ENCODE peak calls at places on chromosomes 1 and 21, in nine cellular contexts. V is endothelial cell, B is fibroblast of mammary gland, N is pancreas, I is colonic mucosa, J is cardiac muscle cell, Q is nephron progenitor cell, R is BJ, E is progenitor cell of endocrine pancreas. K is an unnamed sample.

GRCh38 chr1:46068525-46068924 is 63.9 kb downstream of the PIK3R3 start:
- DNase-seq in V (no peak), B (no peak), N (no peak), I (no peak), J (no peak), Q (no peak), R (no peak), E (no peak), K (no peak)

GRCh38 chr1:44831516-44831915 is 11.5 kb downstream of the PTCH2 start:
- DNase-seq in V (no peak), B (no peak), N (no peak), I (no peak), J (no peak), Q (no peak), R (no peak), E (no peak), K (no peak)

GRCh38 chr1:160353223-160353622 is 10.0 kb downstream of the NCSTN start:
- DNase-seq in V (no peak), B (peak), N (no peak), I (no peak), J (no peak), Q (no peak), R (no peak), E (no peak), K (no peak)

GRCh38 chr1:3481836-3482589 is 27.5 kb downstream of the ARHGEF16 start:
- DNase-seq in V (no peak), B (peak), N (no peak), I (no peak), J (no peak), Q (no peak), R (no peak), E (no peak), K (peak)

GRCh38 chr1:155598842-155599331 is 11.1 kb upstream of the MSTO1 start:
- DNase-seq in V (no peak), B (peak), N (no peak), I (no peak), J (peak), Q (peak), R (no peak), E (no peak), K (no peak)

GRCh38 chr1:22031214-22031962 is 21.1 kb upstream of the CDC42 start:
- DNase-seq in V (no peak), B (no peak), N (no peak), I (no peak), J (no peak), Q (no peak), R (no peak), E (no peak), K (no peak)

GRCh38 chr1:244095523-244095911 is 44.4 kb downstream of the ZBTB18 start:
- DNase-seq in V (no peak), B (no peak), N (no peak), I (no peak), J (no peak), Q (no peak), R (no peak), E (no peak), K (no peak)

GRCh38 chr1:212557739-212558664 is 50.6 kb upstream of the ATF3 start:
- DNase-seq in V (peak), B (peak), N (peak), I (peak), J (peak), Q (peak), R (no peak), E (no peak), K (no peak)

GRCh38 chr1:99808391-99809115 is 41.6 kb upstream of the AGL start:
- DNase-seq in V (peak), B (peak), N (peak), I (peak), J (peak), Q (peak), R (peak), E (no peak), K (peak)

GRCh38 chr1:3000671-3001470 is 20.4 kb upstream of the ACTRT2 start:
- DNase-seq in V (no peak), B (no peak), N (no peak), I (no peak), J (no peak), Q (no peak), R (no peak), E (no peak), K (no peak)

GRCh38 chr1:29962831-29963247 is 726.5 kb downstream of the PTPRU start:
- DNase-seq in V (no peak), B (no peak), N (no peak), I (no peak), J (no peak), Q (no peak), R (no peak), E (no peak), K (no peak)

GRCh38 chr1:42981871-42982270 is 23.2 kb upstream of the SLC2A1 start:
- DNase-seq in V (no peak), B (no peak), N (no peak), I (no peak), J (no peak), Q (no peak), R (no peak), E (no peak), K (no peak)

GRCh38 chr1:178818416-178818815 is 52.5 kb downstream of the ANGPTL1 start:
- DNase-seq in V (no peak), B (peak), N (no peak), I (no peak), J (peak), Q (no peak), R (peak), E (no peak), K (peak)

GRCh38 chr1:59408608-59409007 is 111.7 kb downstream of the FGGY start:
- DNase-seq in V (no peak), B (no peak), N (no peak), I (no peak), J (no peak), Q (no peak), R (no peak), E (no peak), K (no peak)

GRCh38 chr1:35470964-35471613 is 86.1 kb downstream of the KIAA0319L start:
- DNase-seq in V (no peak), B (no peak), N (no peak), I (no peak), J (no peak), Q (no peak), R (no peak), E (no peak), K (no peak)

GRCh38 chr1:169460193-169460833 is 25.4 kb downstream of the SLC19A2 start:
- DNase-seq in V (peak), B (peak), N (no peak), I (peak), J (peak), Q (no peak), R (no peak), E (no peak), K (no peak)

GRCh38 chr1:93433407-93433961 is 14.4 kb upstream of the FNBP1L start:
- DNase-seq in V (no peak), B (no peak), N (no peak), I (no peak), J (no peak), Q (no peak), R (no peak), E (no peak), K (no peak)

GRCh38 chr1:41393993-41394392 is 32.8 kb downstream of the FOXO6 start:
- DNase-seq in V (no peak), B (no peak), N (no peak), I (no peak), J (no peak), Q (no peak), R (no peak), E (no peak), K (no peak)

GRCh38 chr1:152999818-153000217 is 1.7 kb upstream of the SPRR3 start:
- DNase-seq in V (no peak), B (no peak), N (no peak), I (no peak), J (no peak), Q (no peak), R (no peak), E (no peak), K (no peak)

GRCh38 chr1:212954514-212954913 is 4.2 kb downstream of the VASH2 start:
- DNase-seq in V (no peak), B (no peak), N (no peak), I (no peak), J (no peak), Q (no peak), R (no peak), E (no peak), K (no peak)

GRCh38 chr21:18155508-18156193 is 89.0 kb upstream of the CHODL start:
- DNase-seq in V (no peak), B (no peak), N (no peak), I (no peak), J (peak), Q (no peak), R (no peak), E (no peak), K (no peak)

GRCh38 chr1:12009318-12010001 is 9.8 kb upstream of the MIIP start:
- DNase-seq in V (no peak), B (no peak), N (no peak), I (no peak), J (no peak), Q (no peak), R (no peak), E (no peak), K (no peak)

GRCh38 chr1:27201295-27201694 is 33.1 kb upstream of the WDTC1 start:
- DNase-seq in V (no peak), B (no peak), N (no peak), I (no peak), J (no peak), Q (no peak), R (no peak), E (no peak), K (no peak)

GRCh38 chr21:35428489-35428888 is 379.4 kb upstream of the RUNX1 start:
- DNase-seq in V (no peak), B (peak), N (no peak), I (no peak), J (peak), Q (peak), R (no peak), E (no peak), K (no peak)

GRCh38 chr1:168845083-168845650 is 116.2 kb upstream of the DPT start:
- DNase-seq in V (no peak), B (no peak), N (no peak), I (peak), J (no peak), Q (no peak), R (no peak), E (no peak), K (no peak)

GRCh38 chr1:37795340-37796110 is 1.9 kb downstream of the MANEAL start:
- DNase-seq in V (peak), B (peak), N (peak), I (peak), J (peak), Q (peak), R (no peak), E (peak), K (peak)

GRCh38 chr1:222464841-222465210 is 83.1 kb downstream of the HHIPL2 start:
- DNase-seq in V (peak), B (peak), N (peak), I (peak), J (peak), Q (peak), R (peak), E (no peak), K (peak)

GRCh38 chr1:22508991-22509390 is 54.3 kb upstream of the EPHA8 start:
- DNase-seq in V (no peak), B (no peak), N (no peak), I (peak), J (no peak), Q (no peak), R (no peak), E (no peak), K (peak)

GRCh38 chr1:24112381-24113169 is 640 bp upstream of the MYOM3 start:
- DNase-seq in V (peak), B (peak), N (peak), I (peak), J (peak), Q (peak), R (no peak), E (no peak), K (peak)

GRCh38 chr1:224430511-224431113 is 4.0 kb downstream of the WDR26 start:
- DNase-seq in V (no peak), B (peak), N (peak), I (peak), J (peak), Q (no peak), R (no peak), E (no peak), K (peak)

GRCh38 chr1:155002479-155003226 is at the start of gene ZBTB7B:
- DNase-seq in V (peak), B (no peak), N (peak), I (peak), J (peak), Q (peak), R (no peak), E (no peak), K (peak)

GRCh38 chr1:200904772-200905171 is 10.1 kb downstream of the INAVA start:
- DNase-seq in V (no peak), B (no peak), N (no peak), I (no peak), J (no peak), Q (no peak), R (no peak), E (no peak), K (no peak)
- TF ChIP-seq CTCF in V (no peak), B (no peak), N (no peak), I (no peak), J (no peak), Q (no peak), R (no peak), E (no peak), K (no peak)

GRCh38 chr1:63148825-63149645 is 173.3 kb upstream of the FOXD3 start:
- DNase-seq in V (peak), B (peak), N (peak), I (peak), J (peak), Q (peak), R (no peak), E (peak), K (peak)
- TF ChIP-seq CTCF in V (peak), B (peak), N (peak), I (no peak), J (peak), Q (peak), R (peak), E (peak), K (peak)

GRCh38 chr21:37565530-37566223 is 199.1 kb downstream of the DYRK1A start:
- DNase-seq in V (no peak), B (peak), N (no peak), I (no peak), J (no peak), Q (no peak), R (peak), E (no peak), K (peak)

GRCh38 chr21:37564924-37565529 is 198.5 kb downstream of the DYRK1A start:
- DNase-seq in V (no peak), B (no peak), N (peak), I (no peak), J (no peak), Q (no peak), R (no peak), E (no peak), K (no peak)

GRCh38 chr21:37563641-37564340 is 197.2 kb downstream of the DYRK1A start:
- DNase-seq in V (peak), B (peak), N (peak), I (peak), J (peak), Q (no peak), R (peak), E (peak), K (peak)

GRCh38 chr21:37562920-37563640 is 196.5 kb downstream of the DYRK1A start:
- DNase-seq in V (peak), B (peak), N (peak), I (peak), J (no peak), Q (no peak), R (no peak), E (no peak), K (no peak)

DNA sequence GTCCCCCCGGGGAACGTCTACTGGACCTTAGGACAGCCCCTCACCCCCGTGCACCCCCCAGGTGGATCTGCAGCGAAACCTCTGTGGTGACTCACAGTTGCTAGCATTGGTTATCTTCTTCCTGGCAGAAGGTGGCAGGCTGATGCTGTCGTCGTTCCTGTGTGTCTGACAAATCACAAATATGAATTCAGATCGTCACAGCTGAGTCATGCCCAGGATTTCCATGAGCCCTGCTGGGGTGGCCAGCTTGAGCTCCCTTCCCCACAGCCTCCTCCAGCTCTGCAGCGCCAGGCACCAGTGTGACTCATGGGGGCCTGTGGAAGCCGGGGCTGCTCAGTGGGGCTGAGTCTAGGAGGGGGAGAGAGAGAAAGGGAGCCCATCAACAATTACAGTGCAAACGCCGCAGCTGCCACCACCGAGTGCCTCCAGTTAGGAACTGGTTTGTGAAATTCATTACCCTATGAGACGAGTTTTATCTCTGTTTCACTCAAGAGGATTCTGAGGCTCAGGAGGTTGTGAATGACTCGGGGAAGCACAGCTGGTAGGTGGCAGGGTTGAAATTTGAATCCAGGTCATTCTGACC is 197.9 kb downstream of the DYRK1A start:
- DNase-seq in V (peak), B (peak), N (peak), I (peak), J (peak), Q (no peak), R (peak), E (no peak), K (peak)
- TF ChIP-seq CTCF in V (no peak), B (no peak), N (no peak), I (no peak), J (no peak), Q (no peak), R (peak), E (no peak), K (no peak)

DNA sequence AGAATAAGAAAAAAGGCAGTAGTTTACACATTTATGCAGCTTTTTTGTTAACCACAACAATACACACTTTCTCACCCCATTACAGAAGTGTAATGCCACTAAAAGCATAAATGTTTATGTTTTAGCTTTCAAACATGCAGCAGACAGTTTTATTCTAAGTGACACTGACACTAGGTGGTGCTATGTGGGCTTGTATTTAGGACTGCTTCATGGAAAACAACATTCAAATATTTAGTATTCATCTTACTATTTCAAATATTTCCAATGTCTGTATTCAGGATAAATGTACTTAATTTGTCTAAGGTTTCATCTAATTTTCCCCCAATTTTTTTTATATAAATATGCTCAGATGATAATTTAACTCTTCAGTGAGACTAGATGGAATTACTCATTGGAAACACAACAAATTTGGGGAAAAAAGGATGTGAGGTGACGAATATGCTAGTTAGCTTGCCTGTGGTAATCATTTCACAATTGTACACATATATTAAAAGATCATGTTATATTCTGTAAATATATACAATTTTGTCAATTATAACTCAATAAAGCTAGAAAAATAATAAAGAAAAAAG is 71.4 kb downstream of the USP1 start:
- DNase-seq in V (no peak), B (peak), N (no peak), I (peak), J (peak), Q (no peak), R (peak), E (no peak), K (peak)
- TF ChIP-seq CTCF in V (peak), B (peak), N (peak), I (peak), J (peak), Q (peak), R (peak), E (peak), K (peak)

GRCh38 chr1:14800500-14801069 is 202.1 kb downstream of the KAZN start:
- DNase-seq in V (no peak), B (no peak), N (no peak), I (no peak), J (no peak), Q (no peak), R (no peak), E (no peak), K (no peak)

GRCh38 chr1:14803002-14803789 is 204.7 kb downstream of the KAZN start:
- DNase-seq in V (no peak), B (no peak), N (no peak), I (no peak), J (no peak), Q (no peak), R (no peak), E (no peak), K (no peak)

GRCh38 chr1:14808768-14809167 is 210.3 kb downstream of the KAZN start:
- DNase-seq in V (no peak), B (no peak), N (no peak), I (no peak), J (no peak), Q (no peak), R (no peak), E (no peak), K (no peak)

GRCh38 chr1:14806772-14807171 is 208.3 kb downstream of the KAZN start:
- DNase-seq in V (no peak), B (no peak), N (no peak), I (no peak), J (no peak), Q (no peak), R (no peak), E (no peak), K (no peak)

GRCh38 chr1:14804626-14805025 is 206.1 kb downstream of the KAZN start:
- DNase-seq in V (peak), B (no peak), N (no peak), I (no peak), J (no peak), Q (no peak), R (no peak), E (no peak), K (peak)
- TF ChIP-seq CTCF in V (peak), B (peak), N (no peak), I (no peak), J (peak), Q (no peak), R (peak), E (peak), K (peak)

GRCh38 chr1:156910309-156910782 is 10.1 kb upstream of the LRRC71 start:
- DNase-seq in V (peak), B (no peak), N (no peak), I (peak), J (no peak), Q (peak), R (no peak), E (peak), K (peak)
- TF ChIP-seq CTCF in V (peak), B (peak), N (peak), I (peak), J (peak), Q (peak), R (peak), E (peak), K (peak)

DNA sequence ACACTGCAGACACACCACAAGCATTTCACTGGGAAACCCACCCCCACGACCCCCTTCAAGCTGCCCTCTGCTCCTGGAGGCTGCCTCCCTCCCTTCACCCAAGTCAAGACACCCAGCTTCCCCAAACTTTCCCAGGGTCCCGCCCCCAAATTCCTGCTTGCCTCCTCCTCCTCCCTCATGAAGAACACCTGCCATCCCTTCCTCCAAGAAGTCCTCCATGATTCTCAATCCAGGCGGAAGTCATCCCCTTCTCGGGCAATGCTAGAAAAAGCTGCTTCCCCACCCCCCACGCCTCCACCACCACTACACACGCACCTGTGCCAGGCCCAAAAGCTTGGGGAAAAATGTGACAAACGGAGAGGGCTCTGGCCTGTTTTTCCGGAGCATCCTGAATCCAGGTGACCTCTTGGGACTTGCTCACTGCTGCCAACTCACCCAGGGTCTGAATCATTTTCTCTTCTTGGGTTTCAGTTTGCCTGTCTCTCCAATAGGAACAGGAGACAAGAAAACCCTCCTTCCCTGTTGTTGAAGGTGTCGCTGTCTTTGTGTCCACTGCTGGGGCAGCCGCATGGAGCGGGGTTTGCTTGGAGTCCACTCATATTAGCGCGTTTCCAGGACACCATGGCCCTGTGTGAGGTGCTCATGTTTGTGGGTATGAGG is 101.0 kb upstream of the CASZ1 start:
- DNase-seq in V (no peak), B (peak), N (no peak), I (no peak), J (no peak), Q (no peak), R (no peak), E (no peak), K (peak)
- TF ChIP-seq CTCF in V (no peak), B (no peak), N (no peak), I (no peak), J (no peak), Q (no peak), R (no peak), E (no peak), K (no peak)